ENCODE peak calls at places on chromosomes 12 and 14, in ten cellular contexts. Q, B, V, J, U, N, S, O, C and P are unnamed samples.

GRCh38 chr12:62977419-62977818 is 42.5 kb upstream of the PPM1H start:
- DNase-seq in Q (peak), B (peak), V (no peak), J (no peak), U (no peak), N (no peak), S (no peak), O (no peak), C (no peak), P (no peak)

GRCh38 chr12:53478865-53479264 is 20.4 kb downstream of the MAP3K12 start:
- DNase-seq in Q (no peak), B (no peak), V (no peak), J (no peak), U (no peak), N (no peak), S (no peak), O (no peak), C (no peak), P (no peak)

GRCh38 chr12:8905546-8905945 is 8.8 kb upstream of the PHC1 start:
- DNase-seq in Q (no peak), B (no peak), V (no peak), J (no peak), U (no peak), N (no peak), S (no peak), O (no peak), C (no peak), P (no peak)

GRCh38 chr12:108663324-108664015 is 29.8 kb upstream of the SELPLG start:
- DNase-seq in Q (no peak), B (no peak), V (no peak), J (no peak), U (no peak), N (no peak), S (no peak), O (no peak), C (no peak), P (no peak)

GRCh38 chr12:114275937-114276785 is 129.8 kb downstream of the TBX5 start:
- DNase-seq in Q (no peak), B (peak), V (no peak), J (no peak), U (no peak), N (no peak), S (no peak), O (no peak), C (no peak), P (no peak)

GRCh38 chr14:86788229-86788628 is 1204.8 kb downstream of the GALC start:
- DNase-seq in Q (no peak), B (no peak), V (no peak), J (no peak), U (no peak), N (no peak), S (no peak), O (no peak), C (no peak), P (no peak)

GRCh38 chr12:116881325-116881866 is at the start of gene HRK:
- DNase-seq in Q (no peak), B (no peak), V (no peak), J (no peak), U (no peak), N (peak), S (peak), O (peak), C (no peak), P (no peak)

GRCh38 chr12:19988457-19988856 is 379.9 kb upstream of the PDE3A start:
- DNase-seq in Q (no peak), B (peak), V (no peak), J (no peak), U (no peak), N (no peak), S (no peak), O (no peak), C (no peak), P (no peak)

GRCh38 chr14:104891121-104891551 is 26.1 kb downstream of the CEP170B start:
- DNase-seq in Q (peak), B (no peak), V (no peak), J (no peak), U (no peak), N (no peak), S (peak), O (no peak), C (peak), P (no peak)

GRCh38 chr12:124523071-124523470 is 44.3 kb downstream of the NCOR2 start:
- DNase-seq in Q (no peak), B (no peak), V (no peak), J (no peak), U (no peak), N (no peak), S (no peak), O (peak), C (no peak), P (peak)

GRCh38 chr12:120583478-120584030 is 2.4 kb upstream of the POP5 start:
- DNase-seq in Q (no peak), B (no peak), V (peak), J (peak), U (peak), N (peak), S (peak), O (peak), C (peak), P (peak)

GRCh38 chr12:20058068-20058467 is 310.3 kb upstream of the PDE3A start:
- DNase-seq in Q (no peak), B (no peak), V (no peak), J (no peak), U (no peak), N (no peak), S (no peak), O (no peak), C (no peak), P (no peak)

GRCh38 chr12:45329238-45329637 is 113.3 kb downstream of the ANO6 start:
- DNase-seq in Q (peak), B (no peak), V (no peak), J (no peak), U (no peak), N (no peak), S (no peak), O (no peak), C (no peak), P (no peak)

GRCh38 chr12:124082676-124083075 is 109.7 kb downstream of the ZNF664 start:
- DNase-seq in Q (no peak), B (no peak), V (no peak), J (no peak), U (no peak), N (no peak), S (no peak), O (no peak), C (no peak), P (no peak)